ENCODE peak calls at places on chromosomes 16 and 17, in seven cellular contexts. P is AG10803; D is effector memory CD4-positive, alpha-beta T cell; N is GM12878; G is activated naive CD8-positive, alpha-beta T cell treated with anti-CD3 and anti-CD28 coated beads, Interleukin-2, amount 50 U/mL, for 24 hours; F is AG09319; B is HTR-8/SVneo. W is an unnamed sample.

GRCh38 chr16:56242740-56243139 is 51.5 kb downstream of the GNAO1 start:
- DNase-seq in P (no peak), D (no peak), N (no peak), G (no peak), F (no peak), B (no peak), W (no peak)

GRCh38 chr17:9905902-9906301 is 831 bp upstream of the RCVRN start:
- DNase-seq in P (peak), D (no peak), N (no peak), G (peak), F (no peak), B (peak), W (no peak)

GRCh38 chr16:89365044-89365467 is 125.3 kb downstream of the ANKRD11 start:
- DNase-seq in P (peak), D (no peak), N (no peak), G (no peak), F (no peak), B (no peak), W (no peak)

GRCh38 chr17:34365340-34365739 is 2.3 kb upstream of the CCL1 start:
- DNase-seq in P (no peak), D (no peak), N (no peak), G (no peak), F (no peak), B (no peak), W (no peak)

GRCh38 chr16:27945233-27945975 is 118.1 kb downstream of the GSG1L start:
- DNase-seq in P (no peak), D (no peak), N (no peak), G (no peak), F (no peak), B (no peak), W (no peak)

GRCh38 chr17:37317867-37318266 is 57.9 kb upstream of the C17orf78 start:
- DNase-seq in P (no peak), D (no peak), N (no peak), G (no peak), F (no peak), B (no peak), W (no peak)

GRCh38 chr17:21352981-21353265 is 23.2 kb upstream of the KCNJ12 start:
- DNase-seq in P (no peak), D (no peak), N (no peak), G (no peak), F (no peak), B (no peak), W (no peak)

GRCh38 chr17:62626719-62627218 is 701 bp upstream of the MRC2 start:
- DNase-seq in P (peak), D (no peak), N (no peak), G (peak), F (peak), B (peak), W (no peak)

GRCh38 chr17:5198472-5198871 is 6.8 kb upstream of the ZNF594 start:
- DNase-seq in P (no peak), D (no peak), N (no peak), G (no peak), F (no peak), B (no peak), W (no peak)

GRCh38 chr16:66207139-66207863 is 159.2 kb upstream of the CDH5 start:
- DNase-seq in P (peak), D (no peak), N (no peak), G (no peak), F (no peak), B (no peak), W (no peak)

GRCh38 chr16:81729451-81729850 is 49.6 kb upstream of the PLCG2 start:
- DNase-seq in P (no peak), D (no peak), N (no peak), G (no peak), F (no peak), B (no peak), W (no peak)

GRCh38 chr17:71709974-71710373 is 410.8 kb upstream of the SOX9 start:
- DNase-seq in P (peak), D (no peak), N (no peak), G (no peak), F (peak), B (no peak), W (no peak)

GRCh38 chr16:3819741-3820724 is 60.5 kb downstream of the CREBBP start:
- DNase-seq in P (peak), D (no peak), N (no peak), G (no peak), F (peak), B (peak), W (no peak)

W was measured in activated T-helper 9 cell treated with anti-CD3 and anti-CD28 coated beads, Interleukin-2, amount 50 U/mL, for 16 hours.